ENCODE peak calls at places on chromosomes 1 and 21, in eight cellular contexts. One of them, this sample, is unnamed.

GRCh38 chr21:43611598-43612369 is 47.5 kb downstream of the HSF2BP start:
- DNase-seq in fibroblast of mammary gland: peak
- DNase-seq in natural killer cell treated with Interleukin-12 subunit alpha and Interleukin-12 subunit beta and Interleukin-15 and Interleukin-18, amount 100 ng/mL, for 72 hours: no peak
- DNase-seq in HS-27A: no peak
- DNase-seq in pancreas: peak
- DNase-seq in KBM-7: peak
- DNase-seq in AG10803: peak
- DNase-seq in CD8-positive, alpha-beta memory T cell: no peak
- DNase-seq in this sample: peak

GRCh38 chr1:155078496-155079209 is at the start of gene EFNA3:
- DNase-seq in fibroblast of mammary gland: peak
- DNase-seq in natural killer cell treated with Interleukin-12 subunit alpha and Interleukin-12 subunit beta and Interleukin-15 and Interleukin-18, amount 100 ng/mL, for 72 hours: peak
- DNase-seq in HS-27A: no peak
- DNase-seq in pancreas: peak
- DNase-seq in KBM-7: peak
- DNase-seq in AG10803: peak
- DNase-seq in CD8-positive, alpha-beta memory T cell: peak
- DNase-seq in this sample: peak

GRCh38 chr1:61436491-61437120 is 288.3 kb downstream of the TM2D1 start:
- DNase-seq in fibroblast of mammary gland: no peak
- DNase-seq in natural killer cell treated with Interleukin-12 subunit alpha and Interleukin-12 subunit beta and Interleukin-15 and Interleukin-18, amount 100 ng/mL, for 72 hours: no peak
- DNase-seq in HS-27A: no peak
- DNase-seq in pancreas: no peak
- DNase-seq in KBM-7: no peak
- DNase-seq in AG10803: no peak
- DNase-seq in CD8-positive, alpha-beta memory T cell: no peak
- DNase-seq in this sample: no peak

GRCh38 chr21:39852021-39852721 is 15.1 kb upstream of the PCP4 start:
- DNase-seq in fibroblast of mammary gland: no peak
- DNase-seq in natural killer cell treated with Interleukin-12 subunit alpha and Interleukin-12 subunit beta and Interleukin-15 and Interleukin-18, amount 100 ng/mL, for 72 hours: no peak
- DNase-seq in HS-27A: no peak
- DNase-seq in pancreas: no peak
- DNase-seq in KBM-7: no peak
- DNase-seq in AG10803: no peak
- DNase-seq in CD8-positive, alpha-beta memory T cell: no peak
- DNase-seq in this sample: no peak

GRCh38 chr1:152745289-152745704 is 12.5 kb upstream of the KPRP start:
- DNase-seq in fibroblast of mammary gland: peak
- DNase-seq in natural killer cell treated with Interleukin-12 subunit alpha and Interleukin-12 subunit beta and Interleukin-15 and Interleukin-18, amount 100 ng/mL, for 72 hours: no peak
- DNase-seq in HS-27A: peak
- DNase-seq in pancreas: no peak
- DNase-seq in KBM-7: no peak
- DNase-seq in AG10803: peak
- DNase-seq in CD8-positive, alpha-beta memory T cell: no peak
- DNase-seq in this sample: peak

GRCh38 chr1:85282424-85282823 is 6.0 kb upstream of the BCL10 start:
- DNase-seq in fibroblast of mammary gland: no peak
- DNase-seq in natural killer cell treated with Interleukin-12 subunit alpha and Interleukin-12 subunit beta and Interleukin-15 and Interleukin-18, amount 100 ng/mL, for 72 hours: no peak
- DNase-seq in HS-27A: no peak
- DNase-seq in pancreas: no peak
- DNase-seq in KBM-7: peak
- DNase-seq in AG10803: no peak
- DNase-seq in CD8-positive, alpha-beta memory T cell: no peak
- DNase-seq in this sample: no peak

GRCh38 chr1:85582687-85583354 is 2.3 kb downstream of the CCN1 start:
- DNase-seq in fibroblast of mammary gland: peak
- DNase-seq in natural killer cell treated with Interleukin-12 subunit alpha and Interleukin-12 subunit beta and Interleukin-15 and Interleukin-18, amount 100 ng/mL, for 72 hours: no peak
- DNase-seq in HS-27A: no peak
- DNase-seq in pancreas: no peak
- DNase-seq in KBM-7: no peak
- DNase-seq in AG10803: peak
- DNase-seq in CD8-positive, alpha-beta memory T cell: no peak
- DNase-seq in this sample: peak

GRCh38 chr1:161251579-161251978 is 7.0 kb upstream of the PCP4L1 start:
- DNase-seq in fibroblast of mammary gland: no peak
- DNase-seq in natural killer cell treated with Interleukin-12 subunit alpha and Interleukin-12 subunit beta and Interleukin-15 and Interleukin-18, amount 100 ng/mL, for 72 hours: no peak
- DNase-seq in HS-27A: no peak
- DNase-seq in pancreas: no peak
- DNase-seq in KBM-7: no peak
- DNase-seq in AG10803: no peak
- DNase-seq in CD8-positive, alpha-beta memory T cell: no peak
- DNase-seq in this sample: no peak

GRCh38 chr1:110412576-110412975 is 5.1 kb upstream of the LAMTOR5 start:
- DNase-seq in fibroblast of mammary gland: peak
- DNase-seq in natural killer cell treated with Interleukin-12 subunit alpha and Interleukin-12 subunit beta and Interleukin-15 and Interleukin-18, amount 100 ng/mL, for 72 hours: no peak
- DNase-seq in HS-27A: no peak
- DNase-seq in pancreas: peak
- DNase-seq in KBM-7: peak
- DNase-seq in AG10803: peak
- DNase-seq in CD8-positive, alpha-beta memory T cell: peak
- DNase-seq in this sample: peak

GRCh38 chr1:100791586-100791985 is 72.0 kb downstream of the VCAM1 start:
- DNase-seq in fibroblast of mammary gland: no peak
- DNase-seq in natural killer cell treated with Interleukin-12 subunit alpha and Interleukin-12 subunit beta and Interleukin-15 and Interleukin-18, amount 100 ng/mL, for 72 hours: no peak
- DNase-seq in HS-27A: no peak
- DNase-seq in pancreas: no peak
- DNase-seq in KBM-7: no peak
- DNase-seq in AG10803: no peak
- DNase-seq in CD8-positive, alpha-beta memory T cell: no peak
- DNase-seq in this sample: no peak

GRCh38 chr1:50620680-50621329 is 197.6 kb upstream of the DMRTA2 start:
- DNase-seq in fibroblast of mammary gland: peak
- DNase-seq in natural killer cell treated with Interleukin-12 subunit alpha and Interleukin-12 subunit beta and Interleukin-15 and Interleukin-18, amount 100 ng/mL, for 72 hours: no peak
- DNase-seq in HS-27A: no peak
- DNase-seq in pancreas: peak
- DNase-seq in KBM-7: no peak
- DNase-seq in AG10803: no peak
- DNase-seq in CD8-positive, alpha-beta memory T cell: no peak
- DNase-seq in this sample: no peak

GRCh38 chr1:84959294-84959693 is 37.6 kb downstream of the MCOLN2 start:
- DNase-seq in fibroblast of mammary gland: no peak
- DNase-seq in natural killer cell treated with Interleukin-12 subunit alpha and Interleukin-12 subunit beta and Interleukin-15 and Interleukin-18, amount 100 ng/mL, for 72 hours: peak
- DNase-seq in HS-27A: no peak
- DNase-seq in pancreas: no peak
- DNase-seq in KBM-7: no peak
- DNase-seq in AG10803: no peak
- DNase-seq in CD8-positive, alpha-beta memory T cell: peak
- DNase-seq in this sample: no peak

GRCh38 chr21:45806042-45806441 is 162.5 kb downstream of the PCBP3 start:
- DNase-seq in fibroblast of mammary gland: no peak
- DNase-seq in natural killer cell treated with Interleukin-12 subunit alpha and Interleukin-12 subunit beta and Interleukin-15 and Interleukin-18, amount 100 ng/mL, for 72 hours: no peak
- DNase-seq in HS-27A: no peak
- DNase-seq in pancreas: no peak
- DNase-seq in KBM-7: no peak
- DNase-seq in AG10803: no peak
- DNase-seq in CD8-positive, alpha-beta memory T cell: no peak
- DNase-seq in this sample: no peak

GRCh38 chr1:86394416-86394815 is 1.7 kb downstream of the ODF2L start:
- DNase-seq in fibroblast of mammary gland: peak
- DNase-seq in natural killer cell treated with Interleukin-12 subunit alpha and Interleukin-12 subunit beta and Interleukin-15 and Interleukin-18, amount 100 ng/mL, for 72 hours: no peak
- DNase-seq in HS-27A: no peak
- DNase-seq in pancreas: no peak
- DNase-seq in KBM-7: no peak
- DNase-seq in AG10803: peak
- DNase-seq in CD8-positive, alpha-beta memory T cell: no peak
- DNase-seq in this sample: peak

GRCh38 chr21:45544449-45545235 is 2.4 kb upstream of the SLC19A1 start:
- DNase-seq in fibroblast of mammary gland: no peak
- DNase-seq in natural killer cell treated with Interleukin-12 subunit alpha and Interleukin-12 subunit beta and Interleukin-15 and Interleukin-18, amount 100 ng/mL, for 72 hours: no peak
- DNase-seq in HS-27A: no peak
- DNase-seq in pancreas: peak
- DNase-seq in KBM-7: no peak
- DNase-seq in AG10803: no peak
- DNase-seq in CD8-positive, alpha-beta memory T cell: no peak
- DNase-seq in this sample: no peak

This sample was measured in fibroblast of gingiva.